ENCODE peak calls at places on chromosomes 2 and 18, in seven cellular contexts. O is right lobe of liver, J is H54, B is heart left ventricle, U is sigmoid colon, Q is Peyer's patch, D is ovary. L is an unnamed sample.

GRCh38 chr2:15786003-15786654 is 154.2 kb upstream of the MYCN start:
- DNase-seq in O (no peak), J (no peak), B (no peak), U (no peak), Q (no peak), D (no peak), L (no peak)

GRCh38 chr2:137975280-137976271 is 11.3 kb downstream of the HNMT start:
- DNase-seq in O (no peak), J (no peak), B (no peak), U (no peak), Q (no peak), D (no peak), L (no peak)

GRCh38 chr2:501130-501529 is 176.1 kb downstream of the TMEM18 start:
- DNase-seq in O (no peak), J (no peak), B (no peak), U (no peak), Q (no peak), D (no peak), L (no peak)

GRCh38 chr2:219469186-219469724 is 29.4 kb upstream of the GMPPA start:
- DNase-seq in O (no peak), J (peak; percentile 98), B (no peak), U (no peak), Q (no peak), D (no peak), L (no peak)

GRCh38 chr2:10584843-10585475 is 104.8 kb downstream of the NOL10 start:
- DNase-seq in O (no peak), J (no peak), B (no peak), U (no peak), Q (no peak), D (no peak), L (peak; percentile 26)

GRCh38 chr2:226652983-226653765 is 146.4 kb downstream of the IRS1 start:
- DNase-seq in O (no peak), J (no peak), B (no peak), U (no peak), Q (no peak), D (no peak), L (no peak)

GRCh38 chr18:40094441-40094840 is 1860.6 kb upstream of the PIK3C3 start:
- DNase-seq in O (no peak), J (no peak), B (no peak), U (no peak), Q (no peak), D (no peak), L (no peak)

GRCh38 chr2:61910603-61911002 is 5.1 kb downstream of the COMMD1 start:
- DNase-seq in O (no peak), J (no peak), B (no peak), U (no peak), Q (no peak), D (no peak), L (no peak)

GRCh38 chr2:61816480-61817355 is 37.1 kb downstream of the FAM161A start:
- DNase-seq in O (no peak), J (no peak), B (peak; percentile 42), U (no peak), Q (no peak), D (no peak), L (peak; percentile 70)

GRCh38 chr2:42169100-42169868 is at the start of gene EML4:
- DNase-seq in O (peak; percentile 94), J (peak; percentile 58), B (peak; percentile 93), U (peak; percentile 96), Q (peak; percentile 96), D (peak; percentile 91), L (peak; percentile 92)

GRCh38 chr2:43748333-43748732 is 25.5 kb upstream of the DYNC2LI1 start:
- DNase-seq in O (no peak), J (no peak), B (no peak), U (no peak), Q (no peak), D (no peak), L (no peak)

GRCh38 chr2:153986488-153987229 is 114.9 kb downstream of the GALNT13 start:
- DNase-seq in O (no peak), J (no peak), B (no peak), U (no peak), Q (no peak), D (no peak), L (no peak)

GRCh38 chr18:8771930-8772329 is 66.6 kb downstream of the MTCL1 start:
- DNase-seq in O (no peak), J (no peak), B (peak; percentile 81), U (peak; percentile 92), Q (peak; percentile 48), D (no peak), L (peak; percentile 91)

GRCh38 chr2:10661846-10662245 is 27.9 kb downstream of the NOL10 start:
- DNase-seq in O (no peak), J (no peak), B (no peak), U (no peak), Q (no peak), D (no peak), L (no peak)

GRCh38 chr18:9348079-9348671 is 13.6 kb downstream of the TWSG1 start:
- DNase-seq in O (no peak), J (no peak), B (no peak), U (no peak), Q (no peak), D (no peak), L (no peak)

GRCh38 chr2:10668402-10669012 is 21.3 kb downstream of the NOL10 start:
- DNase-seq in O (no peak), J (no peak), B (no peak), U (no peak), Q (no peak), D (no peak), L (peak; percentile 4)

GRCh38 chr18:58078889-58079573 is 35.0 kb downstream of the NEDD4L start:
- DNase-seq in O (no peak), J (no peak), B (no peak), U (no peak), Q (peak; percentile 88), D (no peak), L (peak; percentile 27)

GRCh38 chr2:196170681-196171247 is 614 bp downstream of the STK17B start:
- DNase-seq in O (peak; percentile 42), J (no peak), B (peak; percentile 50), U (no peak), Q (no peak), D (no peak), L (no peak)

GRCh38 chr2:207902822-207903221 is 122.5 kb downstream of the PLEKHM3 start:
- DNase-seq in O (no peak), J (no peak), B (no peak), U (no peak), Q (no peak), D (no peak), L (peak; percentile 91)

GRCh38 chr2:233489666-233490065 is 76.9 kb downstream of the USP40 start:
- DNase-seq in O (no peak), J (no peak), B (no peak), U (no peak), Q (no peak), D (no peak), L (no peak)

GRCh38 chr2:2560374-2561015 is 229.4 kb upstream of the MYT1L start:
- DNase-seq in O (no peak), J (no peak), B (no peak), U (no peak), Q (no peak), D (no peak), L (peak; percentile 79)

GRCh38 chr2:84217446-84217845 is 241.6 kb downstream of the SUCLG1 start:
- DNase-seq in O (no peak), J (no peak), B (no peak), U (no peak), Q (no peak), D (no peak), L (no peak)

DNA sequence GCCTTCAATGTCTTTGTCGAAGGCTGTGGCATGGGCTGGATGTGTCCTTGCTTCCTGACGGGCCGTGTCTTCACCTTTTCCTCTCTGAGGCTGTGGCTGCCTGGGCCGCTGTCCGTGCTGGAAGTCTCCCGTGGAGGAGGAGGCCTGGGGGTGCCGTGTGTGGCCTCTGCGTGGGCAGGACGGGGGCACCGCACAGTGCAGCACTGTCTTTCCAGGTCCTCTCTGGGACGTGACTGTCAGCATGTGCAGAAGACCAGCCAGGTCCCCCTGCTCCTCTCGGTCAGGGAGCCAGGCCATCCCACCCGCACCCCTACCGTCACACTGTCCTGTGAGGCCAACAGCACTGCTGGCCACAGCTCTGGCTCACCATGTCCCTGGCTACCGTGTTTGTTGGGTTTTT is 64.4 kb upstream of the ZNF236 start:
- DNase-seq in O (no peak), J (no peak), B (no peak), U (no peak), Q (no peak), D (no peak), L (no peak)
- TF ChIP-seq POLR2A in O (no peak), J (no peak), B (no peak), U (no peak), Q (no peak), D (no peak), L (no peak)

DNA sequence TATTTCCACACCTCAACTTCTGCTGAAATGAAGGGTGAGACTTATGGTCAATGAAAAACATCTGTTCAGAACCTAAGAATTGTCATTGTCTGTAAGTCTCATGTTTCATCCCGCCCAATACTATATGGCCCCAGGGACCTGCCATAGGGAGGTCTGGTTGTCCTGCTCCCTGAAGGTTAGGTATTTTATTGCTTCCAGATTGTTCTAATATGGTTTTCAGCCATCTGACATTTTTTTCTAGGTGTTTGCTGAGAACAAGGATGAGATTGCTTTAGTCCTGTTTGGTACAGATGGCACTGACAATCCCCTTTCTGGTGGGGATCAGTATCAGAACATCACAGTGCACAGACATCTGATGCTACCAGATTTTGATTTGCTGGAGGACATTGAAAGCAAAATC is 7.3 kb downstream of the XRCC5 start:
- DNase-seq in O (no peak), J (no peak), B (no peak), U (no peak), Q (no peak), D (no peak), L (no peak)
- TF ChIP-seq POLR2A in O (no peak), J (no peak), B (no peak), U (no peak), Q (no peak), D (no peak), L (no peak)

DNA sequence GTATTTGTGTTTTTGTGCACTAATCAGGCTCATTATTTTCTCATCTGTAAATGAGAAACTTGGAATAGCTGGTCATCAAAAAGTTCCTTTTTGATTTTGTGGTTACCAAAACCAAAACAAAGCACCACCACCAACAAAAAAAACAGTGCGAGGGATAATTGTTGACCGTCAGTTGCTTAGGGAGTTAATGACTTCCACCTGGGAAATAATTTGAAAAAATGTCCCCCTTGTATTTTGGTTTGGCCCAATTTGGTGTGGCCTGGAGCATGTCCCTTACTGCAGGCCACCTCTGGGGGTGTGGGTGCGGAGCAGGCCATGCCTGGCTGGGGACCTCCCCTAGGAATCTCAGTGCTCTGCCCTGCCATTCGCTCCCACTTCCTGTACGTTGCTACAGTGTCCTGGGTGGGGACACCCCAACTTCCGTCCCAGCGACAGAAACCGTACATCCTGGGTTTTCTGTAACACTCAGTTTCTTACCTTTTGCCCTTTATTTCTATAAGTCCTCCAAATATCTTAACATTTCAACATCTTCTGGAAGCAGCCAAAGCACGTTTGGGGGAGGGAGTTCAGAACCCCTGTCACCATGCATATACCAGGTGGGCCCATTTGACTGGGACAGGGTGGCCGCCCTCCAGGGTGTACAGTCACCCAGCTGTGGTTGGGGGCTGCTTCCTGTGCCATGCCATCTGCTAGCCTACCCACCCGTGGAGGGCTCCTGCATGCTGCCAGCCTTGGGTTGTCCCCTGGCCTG is 31.3 kb downstream of the NCK2 start:
- DNase-seq in O (no peak), J (no peak), B (no peak), U (no peak), Q (peak; percentile 80), D (no peak), L (no peak)
- TF ChIP-seq POLR2A in O (no peak), J (no peak), B (no peak), U (no peak), Q (no peak), D (no peak), L (no peak)

GRCh38 chr18:3458952-3459853 is 9.2 kb downstream of the TGIF1 start:
- DNase-seq in O (no peak), J (no peak), B (no peak), U (no peak), Q (no peak), D (no peak), L (no peak)
- TF ChIP-seq POLR2A in O (peak; percentile 18), J (no peak), B (no peak), U (no peak), Q (no peak), D (no peak), L (no peak)